ENCODE peak calls at places on chromosomes 16 and 17, in five cellular contexts. X is mesenchymal stem cell, J is H1, I is H9, K is trophoblast cell. L is an unnamed sample.

GRCh38 chr17:37844158-37844976 is 79.8 kb upstream of the TBC1D3K start:
- DNase-seq in X (peak), J (peak), I (peak), K (peak), L (peak)

GRCh38 chr17:50603340-50603739 is 31.3 kb upstream of the ABCC3 start:
- DNase-seq in X (no peak), J (no peak), I (peak), K (peak), L (no peak)

GRCh38 chr16:84597518-84598390 is 20.1 kb downstream of the COTL1 start:
- DNase-seq in X (no peak), J (no peak), I (no peak), K (no peak), L (no peak)

GRCh38 chr17:78617371-78618061 is 40.3 kb upstream of the DNAH17 start:
- DNase-seq in X (no peak), J (no peak), I (no peak), K (no peak), L (no peak)

GRCh38 chr17:7835818-7836595 is 2.0 kb downstream of the KDM6B start:
- DNase-seq in X (peak), J (no peak), I (no peak), K (peak), L (no peak)

GRCh38 chr16:19294156-19294649 is 8.7 kb downstream of the CLEC19A start:
- DNase-seq in X (no peak), J (no peak), I (no peak), K (peak), L (no peak)

GRCh38 chr16:4868046-4868445 is 20.8 kb downstream of the UBN1 start:
- DNase-seq in X (no peak), J (no peak), I (no peak), K (no peak), L (no peak)

GRCh38 chr17:78785011-78785662 is 3.1 kb upstream of the CYTH1 start:
- DNase-seq in X (no peak), J (no peak), I (no peak), K (no peak), L (no peak)

GRCh38 chr17:79872762-79873161 is 33.5 kb upstream of the CBX4 start:
- DNase-seq in X (no peak), J (no peak), I (no peak), K (no peak), L (no peak)

GRCh38 chr17:29113334-29113733 is 66.9 kb downstream of the MYO18A start:
- DNase-seq in X (no peak), J (no peak), I (no peak), K (no peak), L (no peak)
- H2BK12ac ChIP-seq in X (no peak), J (no peak), I (no peak), K (no peak), L (no peak)

GRCh38 chr17:75634754-75635609 is 1.7 kb downstream of the SMIM5 start:
- DNase-seq in X (no peak), J (no peak), I (no peak), K (no peak), L (no peak)

GRCh38 chr17:75634376-75634740 is 1.1 kb downstream of the SMIM5 start:
- DNase-seq in X (no peak), J (no peak), I (no peak), K (no peak), L (peak)

GRCh38 chr17:75636381-75637142 is 3.3 kb downstream of the SMIM5 start:
- DNase-seq in X (no peak), J (no peak), I (no peak), K (no peak), L (no peak)

GRCh38 chr17:75637143-75637538 is 3.9 kb downstream of the SMIM5 start:
- DNase-seq in X (no peak), J (no peak), I (no peak), K (no peak), L (no peak)

GRCh38 chr17:75635610-75636202 is 2.5 kb downstream of the SMIM5 start:
- DNase-seq in X (no peak), J (no peak), I (no peak), K (no peak), L (no peak)
- H2BK12ac ChIP-seq in X (no peak), J (no peak), I (no peak), K (no peak), L (no peak)

GRCh38 chr16:1749152-1750117 is 21.9 kb downstream of the NME3 start:
- DNase-seq in X (no peak), J (no peak), I (no peak), K (no peak), L (no peak)
- H2BK12ac ChIP-seq in X (no peak), J (no peak), I (no peak), K (no peak), L (no peak)

GRCh38 chr16:26563018-26563417 is 503.7 kb upstream of the C16orf82 start:
- DNase-seq in X (no peak), J (no peak), I (no peak), K (no peak), L (no peak)

GRCh38 chr16:26561303-26561702 is 505.4 kb upstream of the C16orf82 start:
- DNase-seq in X (no peak), J (no peak), I (no peak), K (no peak), L (no peak)
- H2BK12ac ChIP-seq in X (no peak), J (no peak), I (no peak), K (no peak), L (no peak)

DNA sequence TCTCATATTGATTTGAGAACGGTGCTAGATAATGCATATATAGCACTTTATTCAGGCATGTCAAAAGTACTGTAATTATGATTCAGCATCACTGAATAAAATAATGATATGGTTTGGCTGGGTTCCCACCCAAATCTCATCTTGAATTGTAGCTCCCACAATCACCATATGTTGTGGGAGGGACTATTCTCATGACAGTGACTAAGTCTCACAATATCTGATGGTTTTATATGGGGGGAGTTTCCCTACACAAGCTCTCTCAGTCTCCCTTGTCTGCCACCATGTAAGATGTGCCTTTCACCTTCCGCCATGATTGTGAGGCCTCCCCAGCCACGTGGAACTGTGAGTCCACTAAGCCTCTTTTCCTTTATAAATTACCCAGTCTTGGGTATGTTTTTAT is 25.6 kb upstream of the LONP2 start:
- DNase-seq in X (no peak), J (no peak), I (no peak), K (no peak), L (no peak)
- H2BK12ac ChIP-seq in X (no peak), J (no peak), I (no peak), K (no peak), L (no peak)

GRCh38 chr17:34071891-34072420 is 183.1 kb upstream of the CCL2 start:
- DNase-seq in X (no peak), J (no peak), I (peak), K (no peak), L (no peak)
- H2BK12ac ChIP-seq in X (no peak), J (no peak), I (no peak), K (no peak), L (no peak)

DNA sequence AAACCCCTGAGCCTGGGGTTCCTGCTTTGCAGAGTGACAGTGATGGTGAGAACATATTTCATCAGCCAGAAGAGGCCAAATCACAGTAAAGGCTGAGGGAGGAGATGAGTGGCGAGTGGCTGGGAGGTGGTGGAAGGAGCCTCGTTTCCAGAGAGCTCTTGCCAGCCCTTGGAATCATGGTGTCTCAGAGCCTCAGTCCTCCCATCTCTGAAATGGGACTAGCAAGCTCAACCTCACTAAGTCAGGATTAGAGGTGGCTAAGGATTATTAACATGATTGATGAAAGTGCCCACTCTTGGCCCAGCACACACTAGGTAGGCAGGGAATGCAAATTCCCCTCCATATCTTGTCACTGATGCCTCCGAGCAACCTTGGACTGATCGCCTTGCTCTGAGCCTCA is 43.0 kb downstream of the IL4R start:
- DNase-seq in X (no peak), J (no peak), I (no peak), K (no peak), L (no peak)
- H2BK12ac ChIP-seq in X (no peak), J (no peak), I (no peak), K (no peak), L (no peak)

L was measured in neuronal stem cell.